ENCODE peak calls at places on chromosomes 11 and 22, in nine cellular contexts. X is activated naive CD4-positive, alpha-beta T cell treated with anti-CD3 and anti-CD28 coated beads for 36 hours; H is stimulated activated CD4-positive, alpha-beta T cell treated with anti-CD3 and anti-CD28 coated beads, Interleukin-2, amount 100 ng/mL, for 48 hours; C is NCI-H774; O is H7; G is stimulated activated CD8-positive, alpha-beta memory T cell treated with anti-CD3 and anti-CD28 coated beads, Interleukin-4, amount 100 ng/mL, for 48 hours; A is astrocyte of the cerebellum; S is non-pigmented ciliary epithelial cell; K is omental fat pad. U is an unnamed sample.

GRCh38 chr11:11391796-11392195 is 38.7 kb upstream of the CSNK2A3 start:
- DNase-seq in X (no peak), H (no peak), C (no peak), O (no peak), G (no peak), A (peak; percentile 86), S (peak; percentile 36), K (no peak), U (peak; percentile 45)

GRCh38 chr22:22706253-22706940 is 62.0 kb downstream of the GGTLC2 start:
- DNase-seq in X (no peak), H (no peak), C (no peak), O (no peak), G (no peak), A (no peak), S (no peak), K (no peak), U (no peak)

GRCh38 chr11:117259417-117259816 is 26.9 kb downstream of the RNF214 start:
- DNase-seq in X (no peak), H (no peak), C (no peak), O (no peak), G (no peak), A (no peak), S (peak; percentile 35), K (no peak), U (no peak)

GRCh38 chr11:65499713-65500261 is 942 bp downstream of the MALAT1 start:
- DNase-seq in X (no peak), H (no peak), C (no peak), O (no peak), G (no peak), A (no peak), S (no peak), K (no peak), U (no peak)

GRCh38 chr11:92071660-92072059 is 153.0 kb upstream of the FAT3 start:
- DNase-seq in X (no peak), H (no peak), C (no peak), O (no peak), G (no peak), A (no peak), S (no peak), K (no peak), U (no peak)

GRCh38 chr11:128472128-128473110 is 114.9 kb downstream of the ETS1 start:
- DNase-seq in X (peak; percentile 86), H (no peak), C (no peak), O (no peak), G (peak; percentile 73), A (no peak), S (no peak), K (no peak), U (no peak)

GRCh38 chr11:4393209-4394196 is at the start of gene TRIM21:
- DNase-seq in X (peak; percentile 96), H (peak; percentile 77), C (peak; percentile 45), O (peak; percentile 79), G (peak; percentile 92), A (peak; percentile 56), S (peak; percentile 62), K (peak; percentile 62), U (peak; percentile 65)

GRCh38 chr11:57491371-57492061 is 24.0 kb downstream of the SLC43A1 start:
- DNase-seq in X (peak; percentile 71), H (peak; percentile 64), C (no peak), O (peak; percentile 88), G (peak; percentile 82), A (no peak), S (no peak), K (no peak), U (no peak)

GRCh38 chr11:104968365-104968855 is at the start of gene CASP4:
- DNase-seq in X (peak; percentile 21), H (no peak), C (peak; percentile 78), O (no peak), G (no peak), A (peak; percentile 9), S (peak; percentile 40), K (no peak), U (peak; percentile 3)

GRCh38 chr22:17706451-17706900 is 67.8 kb downstream of the BID start:
- DNase-seq in X (peak; percentile 67), H (peak; percentile 24), C (no peak), O (peak; percentile 59), G (peak; percentile 45), A (peak; percentile 71), S (peak; percentile 92), K (no peak), U (peak; percentile 6)

GRCh38 chr22:20025401-20026203 is 4.7 kb downstream of the TANGO2 start:
- DNase-seq in X (no peak), H (no peak), C (no peak), O (no peak), G (no peak), A (no peak), S (no peak), K (no peak), U (no peak)

GRCh38 chr11:86594746-86595145 is 77.7 kb downstream of the ME3 start:
- DNase-seq in X (no peak), H (no peak), C (no peak), O (peak; percentile 32), G (no peak), A (no peak), S (no peak), K (no peak), U (no peak)

GRCh38 chr22:38971202-38971601 is 10.9 kb upstream of the APOBEC3B start:
- DNase-seq in X (no peak), H (no peak), C (no peak), O (no peak), G (no peak), A (no peak), S (no peak), K (no peak), U (no peak)

GRCh38 chr11:122180435-122180834 is 64.4 kb upstream of the BLID start:
- DNase-seq in X (no peak), H (no peak), C (no peak), O (no peak), G (no peak), A (no peak), S (peak; percentile 89), K (no peak), U (peak; percentile 60)

GRCh38 chr11:74141274-74141695 is 29.5 kb downstream of the C2CD3 start:
- DNase-seq in X (no peak), H (no peak), C (peak; percentile 41), O (no peak), G (no peak), A (no peak), S (no peak), K (no peak), U (no peak)

GRCh38 chr11:116731097-116731761 is 41.6 kb downstream of the BUD13 start:
- DNase-seq in X (no peak), H (no peak), C (no peak), O (peak; percentile 88), G (no peak), A (no peak), S (no peak), K (no peak), U (no peak)

GRCh38 chr11:1747753-1748466 is 2.5 kb downstream of the IFITM10 start:
- DNase-seq in X (no peak), H (no peak), C (no peak), O (peak; percentile 84), G (no peak), A (no peak), S (no peak), K (no peak), U (no peak)

GRCh38 chr22:45210577-45211431 is 29.9 kb downstream of the KIAA0930 start:
- DNase-seq in X (no peak), H (no peak), C (no peak), O (no peak), G (no peak), A (no peak), S (no peak), K (no peak), U (no peak)

GRCh38 chr11:3867209-3868071 is 12.0 kb downstream of the STIM1 start:
- DNase-seq in X (peak; percentile 70), H (no peak), C (peak; percentile 7), O (no peak), G (no peak), A (no peak), S (no peak), K (no peak), U (no peak)

GRCh38 chr22:45907996-45908395 is 69.0 kb downstream of the WNT7B start:
- DNase-seq in X (no peak), H (no peak), C (no peak), O (no peak), G (no peak), A (no peak), S (no peak), K (no peak), U (no peak)

GRCh38 chr11:28625532-28625931 is 517.3 kb downstream of the METTL15 start:
- DNase-seq in X (no peak), H (no peak), C (no peak), O (no peak), G (no peak), A (no peak), S (no peak), K (no peak), U (no peak)

GRCh38 chr11:117900144-117900651 is 23.7 kb upstream of the FXYD6 start:
- DNase-seq in X (no peak), H (no peak), C (no peak), O (no peak), G (no peak), A (no peak), S (no peak), K (peak; percentile 13), U (no peak)

GRCh38 chr11:75450826-75451783 is 18.1 kb upstream of the KLHL35 start:
- DNase-seq in X (peak; percentile 44), H (peak; percentile 60), C (no peak), O (peak; percentile 97), G (peak; percentile 75), A (no peak), S (no peak), K (no peak), U (no peak)

GRCh38 chr11:92929168-92930053 is 40.0 kb upstream of the MTNR1B start:
- DNase-seq in X (no peak), H (no peak), C (no peak), O (no peak), G (no peak), A (no peak), S (no peak), K (no peak), U (no peak)

GRCh38 chr11:9047986-9048522 is 43.3 kb downstream of the SCUBE2 start:
- DNase-seq in X (no peak), H (no peak), C (no peak), O (no peak), G (no peak), A (no peak), S (no peak), K (no peak), U (no peak)